ENCODE peak calls at places on chromosomes 6 and 20, in nine cellular contexts. S, J, O, X, K, B, R, T and Z are unnamed samples.

GRCh38 chr20:48378976-48379670 is 448.7 kb downstream of the PREX1 start:
- DNase-seq in O (no peak), S (no peak), T (no peak), R (no peak), B (no peak), X (no peak), K (no peak), J (no peak), Z (no peak)

GRCh38 chr6:54419885-54420284 is 111.6 kb downstream of the TINAG start:
- DNase-seq in S (no peak), R (no peak), X (no peak), B (peak; percentile 78), K (no peak), O (no peak), J (peak; percentile 95), T (no peak), Z (no peak)

GRCh38 chr6:90596967-90597539 is 10.2 kb upstream of the MAP3K7 start:
- DNase-seq in K (no peak), B (no peak), O (no peak), S (no peak), J (no peak), T (no peak), X (no peak), R (no peak), Z (no peak)

GRCh38 chr20:62623488-62624324 is 18.6 kb upstream of the SLCO4A1 start:
- DNase-seq in O (peak; percentile 20), B (peak; percentile 44), S (peak; percentile 95), T (peak; percentile 64), R (peak; percentile 63), J (peak; percentile 77), K (no peak), X (peak; percentile 91), Z (peak; percentile 99)

GRCh38 chr6:35381132-35381531 is 38.8 kb downstream of the PPARD start:
- DNase-seq in T (no peak), O (no peak), X (no peak), J (peak; percentile 53), K (no peak), R (no peak), S (no peak), B (peak; percentile 20), Z (no peak)

GRCh38 chr6:36314221-36315014 is 22.3 kb downstream of the BNIP5 start:
- DNase-seq in T (no peak), X (no peak), K (no peak), R (no peak), S (no peak), J (no peak), O (no peak), B (no peak), Z (peak; percentile 75)

GRCh38 chr20:33689973-33690372 is 3.8 kb upstream of the E2F1 start:
- DNase-seq in S (no peak), J (peak; percentile 65), X (no peak), O (no peak), R (no peak), T (peak; percentile 33), K (no peak), B (no peak), Z (no peak)

GRCh38 chr6:20117474-20117873 is 94.8 kb downstream of the MBOAT1 start:
- DNase-seq in X (no peak), J (no peak), S (no peak), B (no peak), K (no peak), O (no peak), R (no peak), T (no peak), Z (no peak)

GRCh38 chr6:46888578-46888977 is 33.2 kb downstream of the ADGRF5 start:
- DNase-seq in K (no peak), X (no peak), B (no peak), T (no peak), J (peak; percentile 83), O (no peak), S (no peak), R (no peak), Z (no peak)

GRCh38 chr20:33474097-33474846 is 15.6 kb upstream of the CBFA2T2 start:
- DNase-seq in O (no peak), B (no peak), S (no peak), J (no peak), T (no peak), R (no peak), K (no peak), X (no peak), Z (no peak)